ENCODE peak calls at places on chromosomes 4 and X, in seven cellular contexts. U, M, G, Z, D, J and F are unnamed samples.

GRCh38 chr4:189206953-189207352 is 733.7 kb upstream of the FRG1 start:
- DNase-seq in U (no peak), M (no peak), G (no peak), Z (no peak), D (no peak), J (no peak), F (no peak)

GRCh38 chr4:40699648-40700047 is 50.1 kb upstream of the NSUN7 start:
- DNase-seq in U (no peak), M (no peak), G (no peak), Z (no peak), D (no peak), J (no peak), F (no peak)

GRCh38 chrX:150219374-150220185 is 143.5 kb upstream of the MAMLD1 start:
- DNase-seq in U (no peak), M (no peak), G (no peak), Z (no peak), D (no peak), J (no peak), F (peak; percentile 23)

GRCh38 chr4:54063737-54064316 is 578 bp downstream of the CHIC2 start:
- DNase-seq in U (peak; percentile 80), M (no peak), G (peak; percentile 74), Z (peak; percentile 61), D (peak; percentile 14), J (peak; percentile 7), F (no peak)

GRCh38 chr4:2587215-2587823 is 50.9 kb downstream of the FAM193A start:
- DNase-seq in U (no peak), M (no peak), G (no peak), Z (no peak), D (no peak), J (no peak), F (no peak)

GRCh38 chr4:46329118-46329976 is 60.6 kb downstream of the GABRA2 start:
- DNase-seq in U (no peak), M (peak; percentile 77), G (no peak), Z (no peak), D (peak; percentile 35), J (no peak), F (peak; percentile 52)

GRCh38 chrX:131704136-131704695 is 160.3 kb downstream of the OR13H1 start:
- DNase-seq in U (no peak), M (peak; percentile 64), G (no peak), Z (no peak), D (no peak), J (no peak), F (peak; percentile 92)

GRCh38 chr4:25938251-25939186 is 24.5 kb downstream of the SMIM20 start:
- DNase-seq in U (no peak), M (no peak), G (no peak), Z (no peak), D (no peak), J (no peak), F (no peak)

GRCh38 chr4:52173470-52174055 is 122.5 kb downstream of the SPATA18 start:
- DNase-seq in U (no peak), M (no peak), G (no peak), Z (no peak), D (no peak), J (no peak), F (no peak)